ENCODE peak calls at places on chromosomes 13 and 19, in nine cellular contexts. One of them, this sample, is unnamed.

GRCh38 chr19:5192568-5192967 is 148.0 kb downstream of the PTPRS start:
- DNase-seq in tibial artery: no peak
- DNase-seq in right lobe of liver: no peak
- DNase-seq in right cardiac atrium: no peak
- DNase-seq in neural progenitor cell: peak; percentile 29
- DNase-seq in left ventricle myocardium inferior: no peak
- DNase-seq in SJSA1: no peak
- DNase-seq in body of pancreas: no peak
- DNase-seq in gastrocnemius medialis: no peak
- DNase-seq in this sample: no peak

GRCh38 chr19:45906221-45906620 is 3.8 kb upstream of the MYPOP start:
- DNase-seq in right lobe of liver: no peak
- DNase-seq in tibial artery: no peak
- DNase-seq in left ventricle myocardium inferior: no peak
- DNase-seq in body of pancreas: no peak
- DNase-seq in SJSA1: no peak
- DNase-seq in right cardiac atrium: no peak
- DNase-seq in gastrocnemius medialis: no peak
- DNase-seq in neural progenitor cell: no peak
- DNase-seq in this sample: no peak

GRCh38 chr13:50214514-50214913 is 199.3 kb downstream of the KCNRG start:
- DNase-seq in SJSA1: no peak
- DNase-seq in right cardiac atrium: no peak
- DNase-seq in body of pancreas: no peak
- DNase-seq in right lobe of liver: no peak
- DNase-seq in neural progenitor cell: no peak
- DNase-seq in left ventricle myocardium inferior: no peak
- DNase-seq in tibial artery: no peak
- DNase-seq in gastrocnemius medialis: no peak
- DNase-seq in this sample: no peak

GRCh38 chr19:3959766-3960131 is 11.2 kb downstream of the DAPK3 start:
- DNase-seq in gastrocnemius medialis: no peak
- DNase-seq in tibial artery: no peak
- DNase-seq in neural progenitor cell: no peak
- DNase-seq in body of pancreas: no peak
- DNase-seq in right cardiac atrium: no peak
- DNase-seq in SJSA1: no peak
- DNase-seq in right lobe of liver: no peak
- DNase-seq in left ventricle myocardium inferior: no peak
- DNase-seq in this sample: no peak

GRCh38 chr19:19399733-19400438 is 5.6 kb upstream of the GATAD2A start:
- DNase-seq in body of pancreas: no peak
- DNase-seq in gastrocnemius medialis: no peak
- DNase-seq in left ventricle myocardium inferior: no peak
- DNase-seq in right cardiac atrium: no peak
- DNase-seq in SJSA1: no peak
- DNase-seq in neural progenitor cell: no peak
- DNase-seq in tibial artery: no peak
- DNase-seq in right lobe of liver: no peak
- DNase-seq in this sample: no peak

GRCh38 chr13:49635599-49636433 is 7.5 kb downstream of the ARL11 start:
- DNase-seq in neural progenitor cell: no peak
- DNase-seq in right cardiac atrium: peak; percentile 19
- DNase-seq in SJSA1: no peak
- DNase-seq in left ventricle myocardium inferior: no peak
- DNase-seq in gastrocnemius medialis: no peak
- DNase-seq in right lobe of liver: no peak
- DNase-seq in tibial artery: no peak
- DNase-seq in body of pancreas: peak; percentile 50
- DNase-seq in this sample: no peak

GRCh38 chr19:41882568-41883462 is at the start of gene ARHGEF1:
- DNase-seq in SJSA1: peak; percentile 60
- DNase-seq in right cardiac atrium: peak; percentile 78
- DNase-seq in right lobe of liver: peak; percentile 74
- DNase-seq in body of pancreas: peak; percentile 57
- DNase-seq in gastrocnemius medialis: no peak
- DNase-seq in neural progenitor cell: peak; percentile 61
- DNase-seq in tibial artery: peak; percentile 35
- DNase-seq in left ventricle myocardium inferior: peak; percentile 77
- DNase-seq in this sample: no peak

GRCh38 chr19:1264801-1265610 is 4.1 kb upstream of the CIRBP start:
- DNase-seq in right cardiac atrium: peak; percentile 83
- DNase-seq in body of pancreas: peak; percentile 76
- DNase-seq in left ventricle myocardium inferior: peak; percentile 72
- DNase-seq in right lobe of liver: no peak
- DNase-seq in SJSA1: peak; percentile 97
- DNase-seq in neural progenitor cell: peak; percentile 86
- DNase-seq in gastrocnemius medialis: peak; percentile 77
- DNase-seq in tibial artery: peak; percentile 80
- DNase-seq in this sample: no peak

GRCh38 chr19:8396563-8397203 is 6.5 kb downstream of the RAB11B start:
- DNase-seq in left ventricle myocardium inferior: peak; percentile 71
- DNase-seq in right lobe of liver: no peak
- DNase-seq in SJSA1: peak; percentile 83
- DNase-seq in gastrocnemius medialis: peak; percentile 54
- DNase-seq in body of pancreas: peak; percentile 76
- DNase-seq in tibial artery: no peak
- DNase-seq in neural progenitor cell: peak; percentile 67
- DNase-seq in right cardiac atrium: peak; percentile 79
- DNase-seq in this sample: no peak

GRCh38 chr19:34996978-34997640 is 3.0 kb upstream of the GRAMD1A start:
- DNase-seq in body of pancreas: no peak
- DNase-seq in neural progenitor cell: no peak
- DNase-seq in right cardiac atrium: no peak
- DNase-seq in SJSA1: no peak
- DNase-seq in gastrocnemius medialis: no peak
- DNase-seq in left ventricle myocardium inferior: no peak
- DNase-seq in tibial artery: no peak
- DNase-seq in right lobe of liver: no peak
- DNase-seq in this sample: no peak

GRCh38 chr13:52411629-52412028 is 5.7 kb upstream of the THSD1 start:
- DNase-seq in gastrocnemius medialis: no peak
- DNase-seq in right cardiac atrium: no peak
- DNase-seq in body of pancreas: no peak
- DNase-seq in right lobe of liver: no peak
- DNase-seq in left ventricle myocardium inferior: no peak
- DNase-seq in tibial artery: no peak
- DNase-seq in neural progenitor cell: no peak
- DNase-seq in SJSA1: no peak
- DNase-seq in this sample: no peak

GRCh38 chr19:17406887-17407196 is 1.4 kb upstream of the BST2 start:
- DNase-seq in body of pancreas: no peak
- DNase-seq in SJSA1: no peak
- DNase-seq in gastrocnemius medialis: no peak
- DNase-seq in neural progenitor cell: no peak
- DNase-seq in right cardiac atrium: no peak
- DNase-seq in left ventricle myocardium inferior: no peak
- DNase-seq in right lobe of liver: peak; percentile 62
- DNase-seq in tibial artery: no peak
- DNase-seq in this sample: no peak

GRCh38 chr13:41916173-41916954 is 44.5 kb downstream of the VWA8 start:
- DNase-seq in right cardiac atrium: no peak
- DNase-seq in left ventricle myocardium inferior: no peak
- DNase-seq in tibial artery: no peak
- DNase-seq in neural progenitor cell: no peak
- DNase-seq in SJSA1: no peak
- DNase-seq in gastrocnemius medialis: no peak
- DNase-seq in right lobe of liver: no peak
- DNase-seq in body of pancreas: no peak
- DNase-seq in this sample: no peak

DNA sequence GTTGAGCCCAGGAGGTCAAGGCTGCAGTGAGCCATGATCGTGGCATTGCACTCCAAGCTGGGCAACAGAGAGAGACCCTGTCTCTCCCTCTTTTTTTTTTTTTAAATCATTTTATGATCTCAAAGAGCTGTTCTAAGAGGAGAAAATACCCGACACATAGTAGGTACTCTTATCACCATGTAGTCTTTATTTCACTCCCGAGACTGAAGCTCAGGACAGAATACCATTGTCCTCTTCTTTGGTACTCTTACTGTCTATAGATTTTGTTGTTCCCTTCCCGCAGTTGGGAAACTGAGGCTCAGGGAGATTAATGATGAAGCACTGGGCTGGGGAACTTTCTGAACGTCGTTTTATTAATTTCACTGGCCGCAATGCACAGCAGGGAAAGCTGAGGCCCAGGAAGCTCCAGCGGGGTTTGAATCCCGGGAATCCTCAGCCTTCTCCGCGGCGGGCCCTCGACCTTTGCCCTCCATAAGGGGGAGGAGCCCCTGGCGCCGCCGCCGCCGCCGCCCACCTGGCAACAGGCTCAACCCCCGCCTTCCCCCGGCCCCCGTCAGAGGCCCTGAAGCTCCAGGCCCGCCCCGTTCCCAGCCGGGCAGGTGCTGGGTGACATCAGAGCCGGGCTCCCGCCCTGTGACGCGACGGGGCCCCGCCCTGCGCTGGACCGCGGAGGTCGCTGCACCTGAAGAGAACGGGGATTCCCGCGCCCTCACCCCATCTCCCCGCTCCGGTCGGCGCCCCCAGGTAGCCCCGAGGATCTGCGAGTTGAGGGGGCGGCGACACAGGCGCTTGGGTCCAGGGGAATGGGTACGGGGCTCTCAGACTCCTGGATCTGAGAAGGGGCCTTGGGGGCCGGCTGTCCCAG is 1.6 kb downstream of the MYH14 start:
- DNase-seq in left ventricle myocardium inferior: peak; percentile 65
- DNase-seq in gastrocnemius medialis: peak; percentile 84
- DNase-seq in tibial artery: no peak
- DNase-seq in SJSA1: no peak
- DNase-seq in right lobe of liver: peak; percentile 96
- DNase-seq in body of pancreas: peak; percentile 94
- DNase-seq in right cardiac atrium: peak; percentile 56
- DNase-seq in neural progenitor cell: peak; percentile 93
- DNase-seq in this sample: no peak
- H3K4me3 ChIP-seq in left ventricle myocardium inferior: peak overlapping the region; percentile 75
- H3K4me3 ChIP-seq in gastrocnemius medialis: peak overlapping the region; percentile 95
- H3K4me3 ChIP-seq in tibial artery: no peak overlapping the region
- H3K4me3 ChIP-seq in SJSA1: no peak overlapping the region
- H3K4me3 ChIP-seq in right lobe of liver: peak overlapping the region; percentile 61
- H3K4me3 ChIP-seq in body of pancreas: no peak overlapping the region
- H3K4me3 ChIP-seq in right cardiac atrium: peak overlapping the region; percentile 15
- H3K4me3 ChIP-seq in neural progenitor cell: peak overlapping the region; percentile 59
- H3K4me3 ChIP-seq in this sample: peak overlapping the region; percentile 29

DNA sequence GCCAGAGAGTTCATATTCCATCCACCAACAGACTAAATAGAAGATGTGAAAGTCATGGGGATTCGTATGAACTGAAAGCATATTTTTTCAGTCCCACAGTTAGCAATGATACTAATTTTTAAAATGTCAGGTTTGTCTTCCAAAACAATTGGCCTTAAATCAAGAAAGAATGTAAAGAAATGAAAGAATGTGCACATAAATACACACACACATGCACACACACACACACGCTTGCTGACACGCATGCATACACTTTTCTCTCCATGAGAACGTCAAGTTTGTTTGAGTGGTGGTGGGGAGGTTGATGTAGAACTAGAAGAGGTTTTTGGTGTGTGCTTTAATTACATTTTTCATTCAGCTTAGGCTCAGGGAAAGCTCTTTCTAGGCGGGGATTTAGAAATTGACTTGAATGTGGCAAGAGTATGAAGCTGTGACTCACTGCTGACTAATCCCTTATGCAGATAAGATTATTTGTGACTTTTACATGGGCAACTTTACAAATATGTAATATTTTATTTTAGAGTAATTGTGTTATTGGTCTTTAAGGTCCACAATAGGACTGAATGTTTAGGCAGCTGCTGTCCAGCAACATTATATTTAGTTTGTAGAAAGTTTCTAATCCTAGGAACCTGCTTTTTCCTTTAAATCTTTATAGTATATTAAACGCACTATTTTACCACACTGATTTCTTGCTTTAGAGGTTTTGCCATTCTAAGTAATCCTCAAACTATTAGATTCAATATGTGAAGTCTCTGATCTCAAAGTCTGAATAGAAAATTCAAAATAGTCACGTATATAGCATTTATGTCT is 18.8 kb downstream of the FLT1 start:
- DNase-seq in gastrocnemius medialis: no peak
- DNase-seq in right lobe of liver: no peak
- DNase-seq in body of pancreas: no peak
- DNase-seq in right cardiac atrium: no peak
- DNase-seq in SJSA1: no peak
- DNase-seq in left ventricle myocardium inferior: no peak
- DNase-seq in neural progenitor cell: no peak
- DNase-seq in tibial artery: no peak
- DNase-seq in this sample: no peak
- H3K4me1 ChIP-seq in gastrocnemius medialis: no peaks in the 10 kb centered on the region
- H3K4me1 ChIP-seq in right lobe of liver: no peaks in the 10 kb centered on the region
- H3K4me1 ChIP-seq in body of pancreas: no peaks in the 10 kb centered on the region
- H3K4me1 ChIP-seq in right cardiac atrium: no peaks in the 10 kb centered on the region
- H3K4me1 ChIP-seq in SJSA1: peaks cover 36% of the 10 kb centered on the region
- H3K4me1 ChIP-seq in left ventricle myocardium inferior: peaks cover 76% of the 10 kb centered on the region
- H3K4me1 ChIP-seq in neural progenitor cell: no peaks in the 10 kb centered on the region
- H3K4me1 ChIP-seq in tibial artery: no peaks in the 10 kb centered on the region
- H3K4me1 ChIP-seq in this sample: peaks cover 23% of the 10 kb centered on the region

GRCh38 chr19:21569497-21569870 is 64.1 kb downstream of the ZNF429 start:
- DNase-seq in tibial artery: no peak
- DNase-seq in left ventricle myocardium inferior: peak; percentile 54
- DNase-seq in neural progenitor cell: no peak
- DNase-seq in body of pancreas: no peak
- DNase-seq in SJSA1: no peak
- DNase-seq in right lobe of liver: peak; percentile 66
- DNase-seq in right cardiac atrium: no peak
- DNase-seq in gastrocnemius medialis: peak; percentile 49
- DNase-seq in this sample: no peak
- H3K27ac ChIP-seq in tibial artery: no peak overlapping the region
- H3K27ac ChIP-seq in left ventricle myocardium inferior: peak overlapping the region; percentile 79
- H3K27ac ChIP-seq in neural progenitor cell: no peak overlapping the region
- H3K27ac ChIP-seq in body of pancreas: peak overlapping the region; percentile 70
- H3K27ac ChIP-seq in SJSA1: no peak overlapping the region
- H3K27ac ChIP-seq in right lobe of liver: peak overlapping the region; percentile 65
- H3K27ac ChIP-seq in right cardiac atrium: no peak overlapping the region
- H3K27ac ChIP-seq in gastrocnemius medialis: peak overlapping the region; percentile 79
- H3K27ac ChIP-seq in this sample: peak overlapping the region; percentile 48

GRCh38 chr13:20702945-20703784 is at the start of gene IL17D:
- DNase-seq in right cardiac atrium: no peak
- DNase-seq in body of pancreas: peak; percentile 20
- DNase-seq in neural progenitor cell: peak; percentile 59
- DNase-seq in SJSA1: no peak
- DNase-seq in tibial artery: no peak
- DNase-seq in gastrocnemius medialis: no peak
- DNase-seq in right lobe of liver: no peak
- DNase-seq in left ventricle myocardium inferior: no peak
- DNase-seq in this sample: no peak

GRCh38 chr13:20702530-20702929 is 969 bp upstream of the IL17D start:
- DNase-seq in SJSA1: no peak
- DNase-seq in right lobe of liver: no peak
- DNase-seq in gastrocnemius medialis: no peak
- DNase-seq in tibial artery: no peak
- DNase-seq in left ventricle myocardium inferior: no peak
- DNase-seq in right cardiac atrium: no peak
- DNase-seq in body of pancreas: no peak
- DNase-seq in neural progenitor cell: no peak
- DNase-seq in this sample: no peak

GRCh38 chr13:20706661-20707060 is 3.2 kb downstream of the IL17D start:
- DNase-seq in gastrocnemius medialis: no peak
- DNase-seq in right cardiac atrium: peak; percentile 7
- DNase-seq in right lobe of liver: no peak
- DNase-seq in body of pancreas: no peak
- DNase-seq in SJSA1: peak; percentile 78
- DNase-seq in tibial artery: no peak
- DNase-seq in left ventricle myocardium inferior: no peak
- DNase-seq in neural progenitor cell: no peak
- DNase-seq in this sample: no peak

GRCh38 chr13:20703785-20704458 is 423 bp downstream of the IL17D start:
- DNase-seq in body of pancreas: peak; percentile 91
- DNase-seq in right lobe of liver: peak; percentile 74
- DNase-seq in neural progenitor cell: peak; percentile 94
- DNase-seq in right cardiac atrium: peak; percentile 79
- DNase-seq in tibial artery: peak; percentile 62
- DNase-seq in SJSA1: peak; percentile 72
- DNase-seq in left ventricle myocardium inferior: peak; percentile 68
- DNase-seq in gastrocnemius medialis: peak; percentile 65
- DNase-seq in this sample: no peak

GRCh38 chr13:20704459-20705069 is 1.1 kb downstream of the IL17D start:
- DNase-seq in tibial artery: no peak
- DNase-seq in body of pancreas: no peak
- DNase-seq in right lobe of liver: no peak
- DNase-seq in gastrocnemius medialis: no peak
- DNase-seq in SJSA1: no peak
- DNase-seq in neural progenitor cell: no peak
- DNase-seq in left ventricle myocardium inferior: no peak
- DNase-seq in right cardiac atrium: no peak
- DNase-seq in this sample: no peak
- H3K4me3 ChIP-seq in tibial artery: peak overlapping the region; percentile 65
- H3K4me3 ChIP-seq in body of pancreas: no peak overlapping the region
- H3K4me3 ChIP-seq in right lobe of liver: peak overlapping the region; percentile 41
- H3K4me3 ChIP-seq in gastrocnemius medialis: peak overlapping the region; percentile 23
- H3K4me3 ChIP-seq in SJSA1: no peak overlapping the region
- H3K4me3 ChIP-seq in neural progenitor cell: peak overlapping the region; percentile 60
- H3K4me3 ChIP-seq in left ventricle myocardium inferior: peak overlapping the region; percentile 79
- H3K4me3 ChIP-seq in right cardiac atrium: peak overlapping the region; percentile 97
- H3K4me3 ChIP-seq in this sample: peak overlapping the region; percentile 71

This sample was measured in thoracic aorta.